ENCODE peak calls at places on chromosomes 3 and 15, in six cellular contexts. P is cardiac muscle cell, X is brain microvascular endothelial cell, G is neural progenitor cell, V is heart left ventricle, L is body of pancreas. J is an unnamed sample.

GRCh38 chr3:88105325-88105724 is 44.4 kb upstream of the C3orf38 start:
- DNase-seq in P (no peak), X (no peak), G (no peak), V (no peak), L (no peak), J (no peak)

GRCh38 chr15:64045774-64046346 is 425 bp downstream of the DAPK2 start:
- DNase-seq in P (no peak), X (no peak), G (no peak), V (peak), L (peak), J (peak)

GRCh38 chr3:183914856-183915255 is 30.2 kb upstream of the PARL start:
- DNase-seq in P (no peak), X (no peak), G (no peak), V (no peak), L (no peak), J (no peak)

GRCh38 chr3:66268864-66269263 is 48.1 kb downstream of the SLC25A26 start:
- DNase-seq in P (no peak), X (no peak), G (no peak), V (no peak), L (no peak), J (no peak)

GRCh38 chr15:69060041-69060481 is 45.6 kb downstream of the NOX5 start:
- DNase-seq in P (peak), X (no peak), G (peak), V (peak), L (peak), J (no peak)

GRCh38 chr3:161295325-161295724 is 74.2 kb downstream of the NMD3 start:
- DNase-seq in P (no peak), X (no peak), G (no peak), V (no peak), L (no peak), J (no peak)

GRCh38 chr3:54032598-54032997 is 89.8 kb upstream of the CACNA2D3 start:
- DNase-seq in P (no peak), X (no peak), G (no peak), V (no peak), L (no peak), J (no peak)

GRCh38 chr3:125098929-125099328 is 43.1 kb upstream of the HEG1 start:
- DNase-seq in P (no peak), X (no peak), G (peak), V (no peak), L (no peak), J (no peak)

GRCh38 chr3:11544413-11545181 is 99.1 kb downstream of the VGLL4 start:
- DNase-seq in P (peak), X (no peak), G (peak), V (peak), L (no peak), J (no peak)

GRCh38 chr3:126125341-126125740 is 41.4 kb upstream of the SLC41A3 start:
- DNase-seq in P (no peak), X (no peak), G (no peak), V (no peak), L (peak), J (no peak)

GRCh38 chr15:81744364-81744763 is 301.5 kb downstream of the MEX3B start:
- DNase-seq in P (no peak), X (no peak), G (no peak), V (no peak), L (no peak), J (no peak)

DNA sequence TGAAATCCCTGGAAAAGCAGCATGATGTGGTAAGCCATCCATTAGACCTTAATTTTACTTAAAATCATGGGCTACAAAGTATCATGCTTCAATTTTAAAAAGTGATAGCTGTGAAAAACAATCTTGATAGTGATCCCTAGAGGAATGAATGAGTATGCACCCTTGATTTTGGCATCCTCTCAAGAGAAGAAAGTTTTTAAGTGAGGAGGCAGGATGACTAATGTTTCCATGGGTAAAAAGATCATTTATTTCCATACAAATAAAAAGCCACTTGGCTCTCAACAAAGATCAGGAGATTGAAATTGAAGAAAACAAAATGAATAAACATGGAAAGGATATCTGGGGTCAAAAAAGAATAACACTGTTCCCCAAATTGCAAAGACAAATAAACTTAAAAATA is 305.4 kb downstream of the MEX3B start:
- DNase-seq in P (no peak), X (no peak), G (no peak), V (no peak), L (no peak), J (peak)
- TF ChIP-seq CTCF in P (no peak), X (no peak), G (no peak), V (no peak), L (no peak), J (no peak)

DNA sequence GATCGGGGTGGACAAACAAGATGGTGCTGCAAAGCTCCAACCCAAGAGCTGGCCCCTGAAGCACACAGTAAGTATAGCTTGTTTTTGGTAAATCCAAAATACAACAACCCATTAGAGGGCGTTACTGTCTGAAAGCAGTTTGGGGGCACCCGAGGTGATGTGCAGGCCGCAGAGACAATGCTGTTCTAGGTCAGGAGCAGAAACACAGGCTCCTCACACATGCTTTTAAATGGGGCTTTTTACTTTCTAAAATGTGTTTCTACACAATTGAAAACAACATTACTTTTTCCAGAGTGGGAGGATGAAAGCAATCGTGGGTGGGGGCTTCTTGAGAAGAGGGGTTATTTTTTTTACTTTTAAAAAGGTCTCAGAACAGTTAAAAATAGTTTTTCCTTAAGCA is 1029.3 kb upstream of the CFAP20DC start:
- DNase-seq in P (no peak), X (no peak), G (peak), V (no peak), L (no peak), J (no peak)
- H3K27ac ChIP-seq in P (no peak), X (no peak), G (no peak), V (no peak), L (no peak), J (no peak)

DNA sequence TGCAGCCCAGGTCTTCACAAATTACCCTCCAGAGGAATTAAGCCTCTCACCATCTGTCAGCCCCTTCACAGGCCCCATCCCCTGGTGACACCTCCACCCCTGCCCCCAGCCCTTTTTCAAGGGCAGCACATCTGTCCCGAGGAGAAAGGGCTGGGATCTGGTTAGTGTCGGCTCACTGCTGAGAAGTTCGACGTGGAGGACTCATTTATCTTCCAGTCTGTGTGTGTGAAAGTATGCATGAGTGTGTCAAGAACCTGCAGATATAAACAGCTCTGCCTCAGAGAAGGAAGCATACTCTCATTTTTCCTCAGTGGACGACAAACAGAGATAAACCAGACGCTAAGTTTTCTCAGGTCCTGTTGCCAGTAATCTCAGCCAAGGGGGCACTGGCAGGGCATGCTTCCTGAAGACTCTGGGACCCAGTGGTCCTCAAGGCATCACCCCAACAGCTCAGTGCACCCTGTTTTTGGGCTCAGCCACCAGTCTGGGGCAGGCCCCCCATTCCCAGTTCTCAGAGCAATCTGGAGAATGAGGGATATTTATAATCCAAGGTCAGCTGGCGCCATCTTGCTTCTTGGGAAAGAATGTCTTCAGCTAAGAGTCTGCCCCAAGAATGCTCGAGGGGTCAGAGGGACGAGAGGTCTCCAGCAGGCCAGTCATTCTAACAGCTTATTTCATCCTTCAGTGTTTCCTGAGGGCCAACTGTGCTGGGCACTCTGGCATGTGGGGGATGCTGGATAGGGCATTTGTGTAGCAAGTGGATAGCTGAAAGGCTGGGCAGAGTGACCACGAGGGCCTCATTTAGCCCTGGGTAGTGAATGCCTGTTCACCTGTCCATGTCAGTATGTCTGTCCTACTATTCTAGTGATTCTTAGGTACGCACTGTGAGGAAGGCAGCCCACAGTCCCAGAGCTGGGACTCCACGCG is 73.6 kb downstream of the ADCY5 start:
- DNase-seq in P (peak), X (no peak), G (peak), V (peak), L (no peak), J (no peak)
- TF ChIP-seq CTCF in P (no peak), X (peak), G (peak), V (no peak), L (peak), J (no peak)

DNA sequence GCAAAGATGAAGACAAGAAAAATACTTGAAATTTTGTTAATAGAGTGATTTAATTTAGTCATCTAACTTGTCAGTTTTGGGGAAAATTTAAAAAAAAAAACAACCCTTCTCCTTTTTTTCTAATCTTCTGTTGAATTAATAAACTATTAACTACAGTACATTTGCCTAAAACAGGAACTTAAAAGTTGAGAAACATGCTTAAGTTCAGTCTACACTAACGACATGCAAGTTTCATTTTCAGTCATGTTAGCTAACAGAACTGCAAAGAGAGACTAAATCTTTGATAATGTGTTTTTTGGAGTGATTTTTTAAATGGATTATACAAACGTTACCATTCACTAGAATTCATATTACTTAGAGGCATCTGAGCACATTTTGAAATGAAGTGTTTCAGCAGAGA is 71.9 kb upstream of the MBNL1 start:
- DNase-seq in P (no peak), X (no peak), G (no peak), V (no peak), L (no peak), J (no peak)
- H3K27ac ChIP-seq in P (no peak), X (no peak), G (no peak), V (peak), L (peak), J (no peak)

GRCh38 chr3:99900248-99900647 is 82.6 kb downstream of the CMSS1 start:
- DNase-seq in P (no peak), X (no peak), G (no peak), V (no peak), L (no peak), J (no peak)

GRCh38 chr3:99896482-99896881 is 78.8 kb downstream of the CMSS1 start:
- DNase-seq in P (no peak), X (no peak), G (peak), V (no peak), L (no peak), J (no peak)

GRCh38 chr3:99901200-99901926 is 83.7 kb downstream of the CMSS1 start:
- DNase-seq in P (no peak), X (peak), G (no peak), V (no peak), L (no peak), J (peak)

GRCh38 chr3:99902091-99902490 is 84.4 kb downstream of the CMSS1 start:
- DNase-seq in P (no peak), X (peak), G (no peak), V (no peak), L (no peak), J (peak)

DNA sequence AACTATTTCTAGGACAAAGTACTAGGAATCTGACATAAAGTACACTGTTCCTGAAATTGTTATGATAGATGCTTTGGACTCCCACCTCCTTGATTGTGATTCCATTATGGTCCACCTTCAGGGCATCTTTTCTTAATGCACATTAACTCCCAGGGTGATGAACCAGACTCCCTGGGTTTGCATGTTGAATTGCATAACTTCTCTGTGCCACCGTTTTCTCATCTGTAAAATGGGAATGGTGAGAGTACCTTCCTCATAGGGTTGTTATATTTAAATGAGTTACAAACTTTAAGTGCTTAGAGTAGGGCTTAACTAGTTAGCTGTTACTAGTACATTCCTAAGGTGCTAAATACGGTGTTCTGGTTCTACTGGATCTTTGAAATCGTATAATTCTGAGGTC is 81.9 kb downstream of the CMSS1 start:
- DNase-seq in P (no peak), X (no peak), G (no peak), V (no peak), L (no peak), J (no peak)
- TF ChIP-seq CTCF in P (no peak), X (no peak), G (no peak), V (no peak), L (no peak), J (no peak)

DNA sequence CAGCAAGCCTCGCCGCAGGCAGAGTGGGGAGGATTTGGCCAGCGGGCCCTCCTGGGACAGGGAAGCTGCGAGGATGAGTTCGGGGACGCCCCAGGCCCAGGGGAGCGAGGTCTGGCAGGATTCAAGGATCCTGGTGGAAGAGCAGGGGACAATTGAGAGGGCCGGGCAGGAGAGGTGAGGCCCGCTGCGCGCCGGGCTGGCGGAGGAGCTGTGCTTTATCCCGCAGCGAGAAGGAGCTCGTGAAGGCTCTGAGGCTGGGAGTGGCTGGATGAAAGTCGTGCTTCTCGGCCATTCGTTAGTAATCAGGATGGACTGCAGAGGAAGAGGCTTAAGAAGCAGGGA is 3.6 kb downstream of the SLC51A start:
- DNase-seq in P (no peak), X (no peak), G (no peak), V (no peak), L (no peak), J (no peak)
- H3K27ac ChIP-seq in P (no peak), X (peak), G (no peak), V (peak), L (no peak), J (peak)

GRCh38 chr3:188526057-188526456 is 372.1 kb downstream of the LPP start:
- DNase-seq in P (no peak), X (no peak), G (no peak), V (no peak), L (no peak), J (no peak)
- TF ChIP-seq CTCF in P (no peak), X (no peak), G (no peak), V (no peak), L (no peak), J (no peak)

DNA sequence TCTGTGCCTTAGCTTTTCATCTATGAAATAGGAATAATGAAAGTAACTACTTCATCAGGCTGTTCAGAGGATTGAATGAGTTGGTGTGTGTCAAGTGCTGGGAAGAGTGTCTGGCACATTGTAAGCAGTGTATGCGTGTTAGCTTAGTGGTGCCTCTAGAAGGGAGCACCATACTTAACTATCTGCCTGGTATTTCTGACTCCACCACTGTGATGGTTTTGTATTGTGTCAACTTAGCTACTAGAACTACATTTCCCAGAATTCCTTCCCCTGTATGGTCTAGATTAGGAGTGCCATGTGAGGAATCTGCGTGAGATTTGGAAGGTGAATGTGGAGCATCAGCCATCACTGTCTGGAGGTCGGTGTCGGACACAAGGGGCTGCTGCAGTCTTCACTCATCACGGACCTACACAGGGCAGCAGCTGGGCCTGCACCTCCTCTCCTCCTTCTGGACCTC is 115.4 kb upstream of the GALNT15 start:
- DNase-seq in P (no peak), X (no peak), G (no peak), V (no peak), L (no peak), J (no peak)
- H3K27ac ChIP-seq in P (no peak), X (peak), G (no peak), V (no peak), L (no peak), J (peak)

GRCh38 chr15:93520206-93520605 is 431.2 kb upstream of the RGMA start:
- DNase-seq in P (peak), X (no peak), G (peak), V (no peak), L (no peak), J (no peak)

GRCh38 chr15:93515256-93516044 is 426.4 kb upstream of the RGMA start:
- DNase-seq in P (no peak), X (no peak), G (no peak), V (peak), L (no peak), J (no peak)
- TF ChIP-seq CTCF in P (no peak), X (no peak), G (no peak), V (no peak), L (no peak), J (no peak)

GRCh38 chr15:85000189-85000864 is 18.7 kb downstream of the PDE8A start:
- DNase-seq in P (no peak), X (no peak), G (no peak), V (no peak), L (no peak), J (no peak)
- H3K27ac ChIP-seq in P (no peak), X (no peak), G (no peak), V (peak), L (peak), J (no peak)